ENCODE peak calls at places on chromosomes 6 and 20, in ten cellular contexts. One of them, this sample, is unnamed.

GRCh38 chr6:168888786-168889345 is 364.8 kb downstream of the THBS2 start:
- DNase-seq in effector CD4-positive, alpha-beta T cell: no peak
- DNase-seq in stimulated activated CD4-positive, alpha-beta T cell treated with anti-CD3 and anti-CD28 coated beads, TNF-alpha, amount 100 ng/mL, for 24 hours: no peak
- DNase-seq in Right ventricle myocardium inferior: no peak
- DNase-seq in D341Med: no peak
- DNase-seq in EH: no peak
- DNase-seq in RWPE1: no peak
- DNase-seq in PC-9: no peak
- DNase-seq in SW 1271: no peak
- DNase-seq in activated CD4-positive, CD25-positive, alpha-beta regulatory T cell: no peak
- DNase-seq in this sample: no peak

GRCh38 chr20:17543531-17543961 is 12.4 kb upstream of the BFSP1 start:
- DNase-seq in D341Med: no peak
- DNase-seq in stimulated activated CD4-positive, alpha-beta T cell treated with anti-CD3 and anti-CD28 coated beads, TNF-alpha, amount 100 ng/mL, for 24 hours: no peak
- DNase-seq in EH: peak
- DNase-seq in RWPE1: no peak
- DNase-seq in Right ventricle myocardium inferior: no peak
- DNase-seq in activated CD4-positive, CD25-positive, alpha-beta regulatory T cell: no peak
- DNase-seq in PC-9: no peak
- DNase-seq in SW 1271: no peak
- DNase-seq in effector CD4-positive, alpha-beta T cell: no peak
- DNase-seq in this sample: no peak

GRCh38 chr20:39553120-39553519 is 591.0 kb downstream of the DHX35 start:
- DNase-seq in RWPE1: no peak
- DNase-seq in SW 1271: no peak
- DNase-seq in activated CD4-positive, CD25-positive, alpha-beta regulatory T cell: no peak
- DNase-seq in stimulated activated CD4-positive, alpha-beta T cell treated with anti-CD3 and anti-CD28 coated beads, TNF-alpha, amount 100 ng/mL, for 24 hours: no peak
- DNase-seq in EH: no peak
- DNase-seq in Right ventricle myocardium inferior: no peak
- DNase-seq in effector CD4-positive, alpha-beta T cell: no peak
- DNase-seq in D341Med: no peak
- DNase-seq in PC-9: no peak
- DNase-seq in this sample: no peak

GRCh38 chr6:133894795-133895401 is 6.0 kb downstream of the TCF21 start:
- DNase-seq in PC-9: peak
- DNase-seq in D341Med: no peak
- DNase-seq in effector CD4-positive, alpha-beta T cell: no peak
- DNase-seq in Right ventricle myocardium inferior: no peak
- DNase-seq in SW 1271: no peak
- DNase-seq in EH: no peak
- DNase-seq in activated CD4-positive, CD25-positive, alpha-beta regulatory T cell: no peak
- DNase-seq in RWPE1: no peak
- DNase-seq in stimulated activated CD4-positive, alpha-beta T cell treated with anti-CD3 and anti-CD28 coated beads, TNF-alpha, amount 100 ng/mL, for 24 hours: no peak
- DNase-seq in this sample: no peak

GRCh38 chr6:33915134-33915533 is 111.3 kb upstream of the MLN start:
- DNase-seq in D341Med: no peak
- DNase-seq in EH: peak
- DNase-seq in RWPE1: no peak
- DNase-seq in SW 1271: no peak
- DNase-seq in activated CD4-positive, CD25-positive, alpha-beta regulatory T cell: no peak
- DNase-seq in PC-9: no peak
- DNase-seq in Right ventricle myocardium inferior: no peak
- DNase-seq in effector CD4-positive, alpha-beta T cell: no peak
- DNase-seq in stimulated activated CD4-positive, alpha-beta T cell treated with anti-CD3 and anti-CD28 coated beads, TNF-alpha, amount 100 ng/mL, for 24 hours: no peak
- DNase-seq in this sample: no peak

GRCh38 chr6:165819394-165819793 is 156.4 kb upstream of the PDE10A start:
- DNase-seq in activated CD4-positive, CD25-positive, alpha-beta regulatory T cell: no peak
- DNase-seq in D341Med: no peak
- DNase-seq in effector CD4-positive, alpha-beta T cell: no peak
- DNase-seq in PC-9: no peak
- DNase-seq in EH: no peak
- DNase-seq in RWPE1: no peak
- DNase-seq in SW 1271: no peak
- DNase-seq in stimulated activated CD4-positive, alpha-beta T cell treated with anti-CD3 and anti-CD28 coated beads, TNF-alpha, amount 100 ng/mL, for 24 hours: no peak
- DNase-seq in Right ventricle myocardium inferior: no peak
- DNase-seq in this sample: no peak

GRCh38 chr20:5718896-5719595 is 31.2 kb upstream of the SHLD1 start:
- DNase-seq in stimulated activated CD4-positive, alpha-beta T cell treated with anti-CD3 and anti-CD28 coated beads, TNF-alpha, amount 100 ng/mL, for 24 hours: no peak
- DNase-seq in EH: no peak
- DNase-seq in effector CD4-positive, alpha-beta T cell: no peak
- DNase-seq in RWPE1: no peak
- DNase-seq in SW 1271: no peak
- DNase-seq in Right ventricle myocardium inferior: no peak
- DNase-seq in activated CD4-positive, CD25-positive, alpha-beta regulatory T cell: no peak
- DNase-seq in PC-9: no peak
- DNase-seq in D341Med: no peak
- DNase-seq in this sample: peak

GRCh38 chr20:25024171-25024570 is 31.6 kb upstream of the APMAP start:
- DNase-seq in activated CD4-positive, CD25-positive, alpha-beta regulatory T cell: no peak
- DNase-seq in SW 1271: no peak
- DNase-seq in Right ventricle myocardium inferior: no peak
- DNase-seq in EH: no peak
- DNase-seq in D341Med: no peak
- DNase-seq in stimulated activated CD4-positive, alpha-beta T cell treated with anti-CD3 and anti-CD28 coated beads, TNF-alpha, amount 100 ng/mL, for 24 hours: no peak
- DNase-seq in effector CD4-positive, alpha-beta T cell: no peak
- DNase-seq in RWPE1: no peak
- DNase-seq in PC-9: no peak
- DNase-seq in this sample: no peak

GRCh38 chr20:38303908-38304379 is at the start of gene BPI:
- DNase-seq in stimulated activated CD4-positive, alpha-beta T cell treated with anti-CD3 and anti-CD28 coated beads, TNF-alpha, amount 100 ng/mL, for 24 hours: peak
- DNase-seq in activated CD4-positive, CD25-positive, alpha-beta regulatory T cell: no peak
- DNase-seq in effector CD4-positive, alpha-beta T cell: no peak
- DNase-seq in RWPE1: no peak
- DNase-seq in Right ventricle myocardium inferior: peak
- DNase-seq in EH: no peak
- DNase-seq in PC-9: no peak
- DNase-seq in SW 1271: no peak
- DNase-seq in D341Med: no peak
- DNase-seq in this sample: peak

GRCh38 chr20:841568-842546 is 8.3 kb downstream of the FAM110A start:
- DNase-seq in D341Med: no peak
- DNase-seq in Right ventricle myocardium inferior: no peak
- DNase-seq in SW 1271: no peak
- DNase-seq in EH: no peak
- DNase-seq in activated CD4-positive, CD25-positive, alpha-beta regulatory T cell: no peak
- DNase-seq in PC-9: peak
- DNase-seq in stimulated activated CD4-positive, alpha-beta T cell treated with anti-CD3 and anti-CD28 coated beads, TNF-alpha, amount 100 ng/mL, for 24 hours: no peak
- DNase-seq in RWPE1: peak
- DNase-seq in effector CD4-positive, alpha-beta T cell: no peak
- DNase-seq in this sample: no peak

GRCh38 chr6:19472168-19472567 is 365.0 kb upstream of the ID4 start:
- DNase-seq in effector CD4-positive, alpha-beta T cell: no peak
- DNase-seq in SW 1271: no peak
- DNase-seq in RWPE1: peak
- DNase-seq in D341Med: no peak
- DNase-seq in Right ventricle myocardium inferior: no peak
- DNase-seq in activated CD4-positive, CD25-positive, alpha-beta regulatory T cell: no peak
- DNase-seq in stimulated activated CD4-positive, alpha-beta T cell treated with anti-CD3 and anti-CD28 coated beads, TNF-alpha, amount 100 ng/mL, for 24 hours: no peak
- DNase-seq in PC-9: peak
- DNase-seq in EH: peak
- DNase-seq in this sample: no peak

GRCh38 chr20:61482901-61483300 is 230.8 kb downstream of the CDH4 start:
- DNase-seq in Right ventricle myocardium inferior: no peak
- DNase-seq in stimulated activated CD4-positive, alpha-beta T cell treated with anti-CD3 and anti-CD28 coated beads, TNF-alpha, amount 100 ng/mL, for 24 hours: no peak
- DNase-seq in PC-9: no peak
- DNase-seq in D341Med: no peak
- DNase-seq in SW 1271: no peak
- DNase-seq in RWPE1: no peak
- DNase-seq in activated CD4-positive, CD25-positive, alpha-beta regulatory T cell: no peak
- DNase-seq in EH: no peak
- DNase-seq in effector CD4-positive, alpha-beta T cell: no peak
- DNase-seq in this sample: no peak

GRCh38 chr6:167798453-167798852 is 28.3 kb upstream of the AFDN start:
- DNase-seq in RWPE1: no peak
- DNase-seq in stimulated activated CD4-positive, alpha-beta T cell treated with anti-CD3 and anti-CD28 coated beads, TNF-alpha, amount 100 ng/mL, for 24 hours: no peak
- DNase-seq in PC-9: no peak
- DNase-seq in SW 1271: no peak
- DNase-seq in effector CD4-positive, alpha-beta T cell: no peak
- DNase-seq in D341Med: no peak
- DNase-seq in EH: no peak
- DNase-seq in Right ventricle myocardium inferior: no peak
- DNase-seq in activated CD4-positive, CD25-positive, alpha-beta regulatory T cell: no peak
- DNase-seq in this sample: no peak

GRCh38 chr6:56649782-56650181 is 7.1 kb upstream of the DST start:
- DNase-seq in RWPE1: no peak
- DNase-seq in PC-9: no peak
- DNase-seq in Right ventricle myocardium inferior: no peak
- DNase-seq in activated CD4-positive, CD25-positive, alpha-beta regulatory T cell: no peak
- DNase-seq in EH: peak
- DNase-seq in stimulated activated CD4-positive, alpha-beta T cell treated with anti-CD3 and anti-CD28 coated beads, TNF-alpha, amount 100 ng/mL, for 24 hours: no peak
- DNase-seq in effector CD4-positive, alpha-beta T cell: no peak
- DNase-seq in SW 1271: no peak
- DNase-seq in D341Med: no peak
- DNase-seq in this sample: no peak

GRCh38 chr6:38876470-38876869 is 161.4 kb downstream of the DNAH8 start:
- DNase-seq in EH: no peak
- DNase-seq in SW 1271: no peak
- DNase-seq in Right ventricle myocardium inferior: no peak
- DNase-seq in PC-9: no peak
- DNase-seq in D341Med: no peak
- DNase-seq in stimulated activated CD4-positive, alpha-beta T cell treated with anti-CD3 and anti-CD28 coated beads, TNF-alpha, amount 100 ng/mL, for 24 hours: no peak
- DNase-seq in activated CD4-positive, CD25-positive, alpha-beta regulatory T cell: no peak
- DNase-seq in RWPE1: no peak
- DNase-seq in effector CD4-positive, alpha-beta T cell: peak
- DNase-seq in this sample: no peak

This sample was measured in right cardiac atrium.